ENCODE peak calls at places on chromosome 15, in four cellular contexts. One of them, this sample, is unnamed.

GRCh38 chr15:35691176-35691761 is 145.3 kb upstream of the DPH6 start:
- DNase-seq in IMR-90: no peak
- DNase-seq in activated T-cell treated with anti-CD3 and anti-CD28 coated beads for 24 hours: no peak
- DNase-seq in AG08396: no peak
- DNase-seq in this sample: no peak

GRCh38 chr15:90530250-90531051 is 728 bp downstream of the CRTC3 start:
- DNase-seq in IMR-90: peak; percentile 24
- DNase-seq in activated T-cell treated with anti-CD3 and anti-CD28 coated beads for 24 hours: peak; percentile 23
- DNase-seq in AG08396: peak; percentile 81
- DNase-seq in this sample: peak; percentile 80

GRCh38 chr15:52857937-52858336 is 67.8 kb upstream of the ONECUT1 start:
- DNase-seq in IMR-90: peak; percentile 2
- DNase-seq in activated T-cell treated with anti-CD3 and anti-CD28 coated beads for 24 hours: no peak
- DNase-seq in AG08396: no peak
- DNase-seq in this sample: no peak

GRCh38 chr15:34084086-34084485 is 17.6 kb downstream of the EMC7 start:
- DNase-seq in IMR-90: peak; percentile 84
- DNase-seq in activated T-cell treated with anti-CD3 and anti-CD28 coated beads for 24 hours: no peak
- DNase-seq in AG08396: peak; percentile 77
- DNase-seq in this sample: no peak

GRCh38 chr15:61938249-61938648 is 122.0 kb downstream of the VPS13C start:
- DNase-seq in IMR-90: no peak
- DNase-seq in activated T-cell treated with anti-CD3 and anti-CD28 coated beads for 24 hours: no peak
- DNase-seq in AG08396: no peak
- DNase-seq in this sample: no peak

GRCh38 chr15:58357529-58358476 is 74.0 kb upstream of the LIPC start:
- DNase-seq in IMR-90: peak; percentile 76
- DNase-seq in activated T-cell treated with anti-CD3 and anti-CD28 coated beads for 24 hours: peak; percentile 32
- DNase-seq in AG08396: no peak
- DNase-seq in this sample: no peak

GRCh38 chr15:73991260-73991659 is 835 bp downstream of the STOML1 start:
- DNase-seq in IMR-90: no peak
- DNase-seq in activated T-cell treated with anti-CD3 and anti-CD28 coated beads for 24 hours: no peak
- DNase-seq in AG08396: peak; percentile 40
- DNase-seq in this sample: no peak

GRCh38 chr15:38684461-38685000 is 119.9 kb upstream of the RASGRP1 start:
- DNase-seq in IMR-90: no peak
- DNase-seq in activated T-cell treated with anti-CD3 and anti-CD28 coated beads for 24 hours: no peak
- DNase-seq in AG08396: no peak
- DNase-seq in this sample: no peak

GRCh38 chr15:48671381-48672022 is 26.0 kb upstream of the FBN1 start:
- DNase-seq in IMR-90: peak; percentile 89
- DNase-seq in activated T-cell treated with anti-CD3 and anti-CD28 coated beads for 24 hours: no peak
- DNase-seq in AG08396: peak; percentile 72
- DNase-seq in this sample: no peak

GRCh38 chr15:95095250-95095649 is 863.9 kb downstream of the MCTP2 start:
- DNase-seq in IMR-90: no peak
- DNase-seq in activated T-cell treated with anti-CD3 and anti-CD28 coated beads for 24 hours: no peak
- DNase-seq in AG08396: no peak
- DNase-seq in this sample: no peak

GRCh38 chr15:73538123-73538522 is 95.1 kb downstream of the NPTN start:
- DNase-seq in IMR-90: no peak
- DNase-seq in activated T-cell treated with anti-CD3 and anti-CD28 coated beads for 24 hours: no peak
- DNase-seq in AG08396: no peak
- DNase-seq in this sample: no peak

GRCh38 chr15:39925112-39925830 is 5.2 kb upstream of the GPR176 start:
- DNase-seq in IMR-90: peak; percentile 77
- DNase-seq in activated T-cell treated with anti-CD3 and anti-CD28 coated beads for 24 hours: no peak
- DNase-seq in AG08396: no peak
- DNase-seq in this sample: no peak

GRCh38 chr15:61227269-61228024 is 1.7 kb downstream of the RORA start:
- DNase-seq in IMR-90: peak; percentile 50
- DNase-seq in activated T-cell treated with anti-CD3 and anti-CD28 coated beads for 24 hours: no peak
- DNase-seq in AG08396: peak; percentile 78
- DNase-seq in this sample: no peak

GRCh38 chr15:41568350-41569017 is 9.5 kb downstream of the TYRO3 start:
- DNase-seq in IMR-90: peak; percentile 37
- DNase-seq in activated T-cell treated with anti-CD3 and anti-CD28 coated beads for 24 hours: no peak
- DNase-seq in AG08396: peak; percentile 40
- DNase-seq in this sample: no peak

GRCh38 chr15:99749386-99749785 is 16.1 kb upstream of the LYSMD4 start:
- DNase-seq in IMR-90: peak; percentile 10
- DNase-seq in activated T-cell treated with anti-CD3 and anti-CD28 coated beads for 24 hours: no peak
- DNase-seq in AG08396: no peak
- DNase-seq in this sample: no peak

GRCh38 chr15:86155551-86155950 is 75.9 kb downstream of the AGBL1 start:
- DNase-seq in IMR-90: no peak
- DNase-seq in activated T-cell treated with anti-CD3 and anti-CD28 coated beads for 24 hours: no peak
- DNase-seq in AG08396: no peak
- DNase-seq in this sample: no peak

GRCh38 chr15:57305009-57305408 is 71.3 kb upstream of the CGNL1 start:
- DNase-seq in IMR-90: no peak
- DNase-seq in activated T-cell treated with anti-CD3 and anti-CD28 coated beads for 24 hours: no peak
- DNase-seq in AG08396: no peak
- DNase-seq in this sample: no peak

GRCh38 chr15:38130739-38131498 is 121.7 kb upstream of the SPRED1 start:
- DNase-seq in IMR-90: peak; percentile 98
- DNase-seq in activated T-cell treated with anti-CD3 and anti-CD28 coated beads for 24 hours: no peak
- DNase-seq in AG08396: peak; percentile 78
- DNase-seq in this sample: peak; percentile 30

GRCh38 chr15:85757939-85758654 is 36.6 kb downstream of the KLHL25 start:
- DNase-seq in IMR-90: no peak
- DNase-seq in activated T-cell treated with anti-CD3 and anti-CD28 coated beads for 24 hours: no peak
- DNase-seq in AG08396: no peak
- DNase-seq in this sample: no peak

GRCh38 chr15:68807249-68807648 is 13.4 kb downstream of the ANP32A start:
- DNase-seq in IMR-90: no peak
- DNase-seq in activated T-cell treated with anti-CD3 and anti-CD28 coated beads for 24 hours: no peak
- DNase-seq in AG08396: no peak
- DNase-seq in this sample: no peak